ENCODE peak calls at places on chromosome X, in five cellular contexts. G is OCI-LY7, C is mesothelial cell of epicardium, J is H9, U is mammary epithelial cell. F is an unnamed sample.

GRCh38 chrX:386768-387575 is at the start of gene PPP2R3B:
- DNase-seq in C (peak), U (peak), G (peak), J (peak), F (peak)

GRCh38 chrX:69321006-69321655 is 155.9 kb upstream of the PJA1 start:
- DNase-seq in C (no peak), G (no peak), J (no peak), U (no peak), F (no peak)

GRCh38 chrX:926070-926469 is 286.4 kb downstream of the CRLF2 start:
- DNase-seq in C (no peak), J (no peak), G (no peak), U (no peak), F (no peak)

GRCh38 chrX:67524950-67525691 is 18.7 kb upstream of the AR start:
- DNase-seq in G (no peak), U (no peak), C (no peak), J (no peak), F (no peak)

GRCh38 chrX:150036181-150036580 is 97.9 kb upstream of the EOLA2 start:
- DNase-seq in G (no peak), J (no peak), C (no peak), U (peak), F (no peak)

GRCh38 chrX:114075073-114075673 is 508.7 kb upstream of the HTR2C start:
- DNase-seq in U (no peak), J (no peak), C (no peak), G (no peak), F (no peak)

GRCh38 chrX:46554942-46555341 is 9.7 kb upstream of the ZNF674 start:
- DNase-seq in G (no peak), C (no peak), J (no peak), U (no peak), F (no peak)

GRCh38 chrX:45850775-45851433 is 650.2 kb upstream of the DIPK2B start:
- DNase-seq in G (no peak), U (peak), J (peak), C (peak), F (no peak)

GRCh38 chrX:9443327-9443726 is 21.5 kb upstream of the TBL1X start:
- DNase-seq in U (no peak), G (no peak), C (no peak), J (no peak), F (no peak)

GRCh38 chrX:112341598-112341997 is 259.0 kb upstream of the TRPC5 start:
- DNase-seq in J (no peak), G (no peak), C (no peak), U (no peak), F (no peak)

GRCh38 chrX:13323241-13323640 is 3.4 kb upstream of the ATXN3L start:
- DNase-seq in C (no peak), G (no peak), J (no peak), U (no peak), F (no peak)

GRCh38 chrX:47198026-47198686 is 4.5 kb downstream of the UBA1 start:
- DNase-seq in U (no peak), C (no peak), G (no peak), J (peak), F (no peak)

GRCh38 chrX:17917945-17918577 is 57.0 kb upstream of the RAI2 start:
- DNase-seq in J (no peak), C (no peak), G (no peak), U (no peak), F (no peak)
- TF ChIP-seq CTCF in J (no peak), C (no peak), G (no peak), U (no peak), F (no peak)

GRCh38 chrX:121322159-121322558 is 274.7 kb downstream of the GLUD2 start:
- DNase-seq in C (no peak), U (no peak), G (peak), J (no peak), F (no peak)
- TF ChIP-seq CTCF in C (peak), U (peak), G (peak), J (no peak), F (no peak)

GRCh38 chrX:40698851-40699250 is 36.5 kb downstream of the MED14 start:
- DNase-seq in J (no peak), C (no peak), U (no peak), G (no peak), F (no peak)
- TF ChIP-seq CTCF in J (no peak), C (no peak), U (no peak), G (no peak), F (no peak)

DNA sequence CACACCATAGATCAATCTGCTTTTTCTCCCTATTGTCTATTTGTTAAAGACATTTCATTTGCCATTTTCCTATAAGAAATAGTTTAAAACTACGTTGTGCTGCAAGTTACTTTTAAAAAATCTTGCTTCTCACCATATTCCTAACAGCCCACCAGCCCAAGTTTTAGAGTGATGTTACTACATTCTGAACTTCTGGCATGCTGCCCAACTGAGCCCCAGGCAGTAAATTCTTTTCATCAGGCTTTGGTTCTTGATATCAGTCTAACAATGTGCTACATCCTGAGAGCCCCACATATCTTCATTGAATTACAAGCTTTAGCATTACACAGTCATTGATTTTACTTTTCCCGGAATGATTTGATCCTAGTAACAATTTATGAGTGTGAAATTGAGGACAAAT is 283.8 kb upstream of the IL1RAPL1 start:
- DNase-seq in C (peak), J (no peak), G (no peak), U (no peak), F (no peak)
- TF ChIP-seq CTCF in C (no peak), J (no peak), G (no peak), U (no peak), F (no peak)

DNA sequence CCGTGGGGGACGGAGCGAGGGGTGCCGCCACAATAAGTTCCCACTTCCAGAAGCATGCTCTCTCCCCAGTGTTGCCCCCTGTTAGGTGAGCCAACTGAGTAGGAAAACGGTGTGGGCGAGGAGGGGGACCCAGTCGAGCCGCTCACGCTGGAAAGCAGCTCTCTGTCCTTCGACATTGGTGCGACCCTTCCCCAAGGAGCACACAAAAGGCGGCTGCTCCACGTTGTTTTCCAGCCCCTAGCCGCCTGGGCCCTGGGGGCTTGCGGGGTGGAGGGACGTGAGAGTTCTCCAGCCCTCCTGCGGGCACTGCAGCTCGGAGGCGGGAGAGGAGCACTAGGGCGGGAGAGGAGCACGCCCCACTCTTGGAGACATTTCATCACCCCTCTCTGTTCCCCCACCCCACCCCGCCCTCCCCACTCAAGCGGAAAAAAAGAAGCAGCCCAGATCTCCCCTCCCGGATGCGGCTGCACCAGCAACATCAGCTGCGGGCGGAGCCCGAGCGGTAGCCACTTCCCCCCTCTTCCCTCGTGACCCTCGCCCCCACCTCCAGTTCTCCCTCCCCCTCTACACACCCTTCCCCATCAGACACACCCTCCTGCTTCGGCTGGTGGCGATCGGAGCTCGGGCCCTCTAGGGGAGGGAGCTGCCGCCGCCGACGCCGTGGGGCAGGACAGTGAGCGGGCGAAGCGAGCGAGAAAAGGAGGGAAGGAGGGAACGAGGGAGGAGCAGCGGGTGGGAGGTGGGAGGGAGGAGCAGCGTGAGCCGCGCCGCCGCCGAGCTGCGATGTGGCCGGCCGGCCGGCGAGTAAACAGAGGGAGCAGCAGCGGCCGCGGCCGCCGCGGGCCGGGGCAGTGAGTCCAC is at the start of gene DOCK11:
- DNase-seq in G (peak), C (peak), J (peak), U (peak), F (no peak)
- TF ChIP-seq CTCF in G (no peak), C (no peak), J (no peak), U (no peak), F (no peak)

GRCh38 chrX:38183577-38183976 is 37.1 kb downstream of the SRPX start:
- DNase-seq in U (no peak), G (no peak), C (no peak), J (no peak), F (no peak)
- TF ChIP-seq CTCF in U (no peak), G (no peak), C (no peak), J (no peak), F (no peak)